ENCODE peak calls at places on chromosomes 13 and 19, in six cellular contexts. One of them, this sample, is unnamed. For H3K4me1, the result is how much of the 10 kb centered on the place peaks cover.

GRCh38 chr19:14475251-14476073 is at the start of gene PTGER1:
- DNase-seq in ovary: no peak
- DNase-seq in body of pancreas: no peak
- DNase-seq in cardiac muscle cell: peak
- DNase-seq in fibroblast of lung: peak
- DNase-seq in left ventricle myocardium inferior: no peak
- DNase-seq in this sample: no peak

GRCh38 chr13:32025730-32026129 is 5.8 kb upstream of the FRY start:
- DNase-seq in ovary: no peak
- DNase-seq in body of pancreas: no peak
- DNase-seq in cardiac muscle cell: no peak
- DNase-seq in fibroblast of lung: no peak
- DNase-seq in left ventricle myocardium inferior: no peak
- DNase-seq in this sample: no peak

GRCh38 chr13:89899302-89900103 is 1448.0 kb upstream of the MIR17HG start:
- DNase-seq in ovary: no peak
- DNase-seq in body of pancreas: no peak
- DNase-seq in cardiac muscle cell: no peak
- DNase-seq in fibroblast of lung: no peak
- DNase-seq in left ventricle myocardium inferior: no peak
- DNase-seq in this sample: no peak

GRCh38 chr19:42528354-42529247 is at the start of gene CEACAM1:
- DNase-seq in ovary: no peak
- DNase-seq in body of pancreas: peak
- DNase-seq in cardiac muscle cell: no peak
- DNase-seq in fibroblast of lung: no peak
- DNase-seq in left ventricle myocardium inferior: no peak
- DNase-seq in this sample: no peak

GRCh38 chr13:108963276-108963810 is 333.9 kb downstream of the MYO16 start:
- DNase-seq in ovary: no peak
- DNase-seq in body of pancreas: no peak
- DNase-seq in cardiac muscle cell: no peak
- DNase-seq in fibroblast of lung: no peak
- DNase-seq in left ventricle myocardium inferior: no peak
- DNase-seq in this sample: no peak

GRCh38 chr19:51005248-51005647 is 3.8 kb upstream of the KLK8 start:
- DNase-seq in ovary: no peak
- DNase-seq in body of pancreas: no peak
- DNase-seq in cardiac muscle cell: no peak
- DNase-seq in fibroblast of lung: no peak
- DNase-seq in left ventricle myocardium inferior: no peak
- DNase-seq in this sample: no peak

GRCh38 chr19:16970821-16971220 is 55.8 kb downstream of the CPAMD8 start:
- DNase-seq in ovary: no peak
- DNase-seq in body of pancreas: no peak
- DNase-seq in cardiac muscle cell: no peak
- DNase-seq in fibroblast of lung: no peak
- DNase-seq in left ventricle myocardium inferior: no peak
- DNase-seq in this sample: no peak

GRCh38 chr13:77509221-77509620 is 26.3 kb upstream of the SCEL start:
- DNase-seq in ovary: no peak
- DNase-seq in body of pancreas: no peak
- DNase-seq in cardiac muscle cell: no peak
- DNase-seq in fibroblast of lung: peak
- DNase-seq in left ventricle myocardium inferior: no peak
- DNase-seq in this sample: no peak

GRCh38 chr13:49625392-49626137 is 2.7 kb upstream of the ARL11 start:
- DNase-seq in ovary: peak
- DNase-seq in body of pancreas: peak
- DNase-seq in cardiac muscle cell: no peak
- DNase-seq in fibroblast of lung: no peak
- DNase-seq in left ventricle myocardium inferior: peak
- DNase-seq in this sample: no peak

GRCh38 chr19:19554074-19555023 is 16.3 kb downstream of the CILP2 start:
- DNase-seq in ovary: no peak
- DNase-seq in body of pancreas: peak
- DNase-seq in cardiac muscle cell: peak
- DNase-seq in fibroblast of lung: peak
- DNase-seq in left ventricle myocardium inferior: peak
- DNase-seq in this sample: no peak

GRCh38 chr13:34467450-34468083 is 474.5 kb upstream of the NBEA start:
- DNase-seq in ovary: no peak
- DNase-seq in body of pancreas: no peak
- DNase-seq in cardiac muscle cell: no peak
- DNase-seq in fibroblast of lung: no peak
- DNase-seq in left ventricle myocardium inferior: no peak
- DNase-seq in this sample: no peak

GRCh38 chr13:53854321-53854720 is 825.7 kb downstream of the OLFM4 start:
- DNase-seq in ovary: no peak
- DNase-seq in body of pancreas: no peak
- DNase-seq in cardiac muscle cell: no peak
- DNase-seq in fibroblast of lung: no peak
- DNase-seq in left ventricle myocardium inferior: no peak
- DNase-seq in this sample: no peak

GRCh38 chr13:76792680-76793334 is 93.4 kb downstream of the KCTD12 start:
- DNase-seq in ovary: peak
- DNase-seq in body of pancreas: peak
- DNase-seq in cardiac muscle cell: no peak
- DNase-seq in fibroblast of lung: peak
- DNase-seq in left ventricle myocardium inferior: no peak
- DNase-seq in this sample: no peak

GRCh38 chr19:29841559-29842367 is 30.0 kb downstream of the CCNE1 start:
- DNase-seq in ovary: no peak
- DNase-seq in body of pancreas: no peak
- DNase-seq in cardiac muscle cell: peak
- DNase-seq in fibroblast of lung: peak
- DNase-seq in left ventricle myocardium inferior: no peak
- DNase-seq in this sample: no peak

GRCh38 chr13:48273346-48273745 is 30.2 kb upstream of the RB1 start:
- DNase-seq in ovary: no peak
- DNase-seq in body of pancreas: no peak
- DNase-seq in cardiac muscle cell: no peak
- DNase-seq in fibroblast of lung: no peak
- DNase-seq in left ventricle myocardium inferior: no peak
- DNase-seq in this sample: no peak

GRCh38 chr19:54653181-54653809 is 9.5 kb upstream of the LILRB4 start:
- DNase-seq in ovary: no peak
- DNase-seq in body of pancreas: no peak
- DNase-seq in cardiac muscle cell: no peak
- DNase-seq in fibroblast of lung: peak
- DNase-seq in left ventricle myocardium inferior: no peak
- DNase-seq in this sample: no peak

GRCh38 chr13:44800626-44801025 is 188.6 kb downstream of the NUFIP1 start:
- DNase-seq in ovary: no peak
- DNase-seq in body of pancreas: no peak
- DNase-seq in cardiac muscle cell: peak
- DNase-seq in fibroblast of lung: no peak
- DNase-seq in left ventricle myocardium inferior: no peak
- DNase-seq in this sample: no peak

GRCh38 chr13:66859934-66860867 is 369.9 kb downstream of the PCDH9 start:
- DNase-seq in ovary: no peak
- DNase-seq in body of pancreas: no peak
- DNase-seq in cardiac muscle cell: peak
- DNase-seq in fibroblast of lung: no peak
- DNase-seq in left ventricle myocardium inferior: no peak
- DNase-seq in this sample: no peak

GRCh38 chr13:103640617-103641016 is 574.4 kb upstream of the SLC10A2 start:
- DNase-seq in ovary: no peak
- DNase-seq in body of pancreas: no peak
- DNase-seq in cardiac muscle cell: no peak
- DNase-seq in fibroblast of lung: no peak
- DNase-seq in left ventricle myocardium inferior: no peak
- DNase-seq in this sample: no peak

GRCh38 chr13:80251403-80251802 is 89.5 kb downstream of the SPRY2 start:
- DNase-seq in ovary: no peak
- DNase-seq in body of pancreas: no peak
- DNase-seq in cardiac muscle cell: peak
- DNase-seq in fibroblast of lung: peak
- DNase-seq in left ventricle myocardium inferior: no peak
- DNase-seq in this sample: no peak

GRCh38 chr13:71285700-71286099 is 581.3 kb downstream of the DACH1 start:
- DNase-seq in ovary: no peak
- DNase-seq in body of pancreas: no peak
- DNase-seq in cardiac muscle cell: no peak
- DNase-seq in fibroblast of lung: no peak
- DNase-seq in left ventricle myocardium inferior: no peak
- DNase-seq in this sample: no peak

GRCh38 chr19:43124360-43124759 is 41.9 kb upstream of the PSG2 start:
- DNase-seq in ovary: no peak
- DNase-seq in body of pancreas: no peak
- DNase-seq in cardiac muscle cell: no peak
- DNase-seq in fibroblast of lung: no peak
- DNase-seq in left ventricle myocardium inferior: no peak
- DNase-seq in this sample: no peak

GRCh38 chr19:18349524-18350128 is 9.2 kb downstream of the PGPEP1 start:
- DNase-seq in ovary: peak
- DNase-seq in body of pancreas: peak
- DNase-seq in cardiac muscle cell: peak
- DNase-seq in fibroblast of lung: peak
- DNase-seq in left ventricle myocardium inferior: no peak
- DNase-seq in this sample: no peak

GRCh38 chr19:19866599-19867248 is 1.0 kb downstream of the ZNF253 start:
- DNase-seq in ovary: no peak
- DNase-seq in body of pancreas: peak
- DNase-seq in cardiac muscle cell: peak
- DNase-seq in fibroblast of lung: peak
- DNase-seq in left ventricle myocardium inferior: no peak
- DNase-seq in this sample: peak

GRCh38 chr19:2150794-2151338 is 500 bp downstream of the AP3D1 start:
- DNase-seq in ovary: no peak
- DNase-seq in body of pancreas: no peak
- DNase-seq in cardiac muscle cell: no peak
- DNase-seq in fibroblast of lung: no peak
- DNase-seq in left ventricle myocardium inferior: no peak
- DNase-seq in this sample: no peak

GRCh38 chr13:100540621-100541020 is 48.0 kb downstream of the GGACT start:
- DNase-seq in ovary: no peak
- DNase-seq in body of pancreas: no peak
- DNase-seq in cardiac muscle cell: no peak
- DNase-seq in fibroblast of lung: no peak
- DNase-seq in left ventricle myocardium inferior: no peak
- DNase-seq in this sample: no peak
- H3K4me1 ChIP-seq in ovary: under half
- H3K4me1 ChIP-seq in body of pancreas: under half
- H3K4me1 ChIP-seq in cardiac muscle cell: under half
- H3K4me1 ChIP-seq in fibroblast of lung: under half
- H3K4me1 ChIP-seq in left ventricle myocardium inferior: under half
- H3K4me1 ChIP-seq in this sample: under half

GRCh38 chr13:114026128-114026880 is 52.4 kb upstream of the C13orf46 start:
- DNase-seq in ovary: no peak
- DNase-seq in body of pancreas: no peak
- DNase-seq in cardiac muscle cell: no peak
- DNase-seq in fibroblast of lung: no peak
- DNase-seq in left ventricle myocardium inferior: no peak
- DNase-seq in this sample: no peak

GRCh38 chr13:114023716-114024602 is 50.1 kb upstream of the C13orf46 start:
- DNase-seq in ovary: no peak
- DNase-seq in body of pancreas: no peak
- DNase-seq in cardiac muscle cell: no peak
- DNase-seq in fibroblast of lung: no peak
- DNase-seq in left ventricle myocardium inferior: no peak
- DNase-seq in this sample: no peak

GRCh38 chr13:114027046-114027760 is 53.3 kb upstream of the C13orf46 start:
- DNase-seq in ovary: peak
- DNase-seq in body of pancreas: no peak
- DNase-seq in cardiac muscle cell: no peak
- DNase-seq in fibroblast of lung: peak
- DNase-seq in left ventricle myocardium inferior: peak
- DNase-seq in this sample: no peak

GRCh38 chr13:114024603-114025431 is 50.9 kb upstream of the C13orf46 start:
- DNase-seq in ovary: no peak
- DNase-seq in body of pancreas: no peak
- DNase-seq in cardiac muscle cell: no peak
- DNase-seq in fibroblast of lung: no peak
- DNase-seq in left ventricle myocardium inferior: no peak
- DNase-seq in this sample: no peak

DNA sequence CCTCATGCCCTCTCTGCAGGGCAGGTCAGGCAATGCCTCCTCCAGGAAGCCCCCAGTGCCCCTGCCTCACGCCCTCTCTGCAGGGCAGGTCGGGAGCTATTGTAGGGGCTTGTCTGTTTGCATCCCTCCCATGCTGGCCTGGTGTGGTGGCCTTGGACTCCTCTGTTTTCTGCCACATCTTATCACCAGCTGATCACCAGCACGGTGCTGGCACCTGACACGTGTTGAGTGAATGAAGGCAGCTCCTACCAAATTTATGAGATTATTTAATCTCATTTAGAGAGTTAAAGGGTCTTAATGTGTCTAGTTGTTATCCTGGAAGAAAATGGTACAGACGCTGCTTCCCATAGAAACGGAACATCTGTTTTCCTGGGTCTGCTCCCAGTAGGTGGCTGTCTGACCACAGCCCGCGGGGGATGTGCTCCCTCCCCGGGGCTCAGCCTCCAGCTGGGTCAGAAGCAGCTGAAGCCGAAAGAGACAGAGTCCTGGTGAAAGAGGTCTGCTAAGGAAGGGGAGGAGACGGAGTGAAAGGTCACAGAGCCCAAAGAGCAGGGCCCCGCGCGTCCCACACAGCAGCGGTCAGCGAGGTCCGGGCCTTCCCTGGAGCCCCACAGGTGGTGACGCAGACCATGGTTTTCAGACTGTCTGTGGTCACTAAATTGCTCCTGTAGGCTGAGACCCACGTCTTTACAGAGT is 51.7 kb upstream of the C13orf46 start:
- DNase-seq in ovary: peak
- DNase-seq in body of pancreas: no peak
- DNase-seq in cardiac muscle cell: peak
- DNase-seq in fibroblast of lung: peak
- DNase-seq in left ventricle myocardium inferior: no peak
- DNase-seq in this sample: no peak
- H3K4me1 ChIP-seq in ovary: under half
- H3K4me1 ChIP-seq in body of pancreas: under half
- H3K4me1 ChIP-seq in cardiac muscle cell: under half
- H3K4me1 ChIP-seq in fibroblast of lung: under half
- H3K4me1 ChIP-seq in left ventricle myocardium inferior: under half
- H3K4me1 ChIP-seq in this sample: under half

GRCh38 chr13:41006951-41007350 is 12.2 kb downstream of the ELF1 start:
- DNase-seq in ovary: no peak
- DNase-seq in body of pancreas: no peak
- DNase-seq in cardiac muscle cell: no peak
- DNase-seq in fibroblast of lung: no peak
- DNase-seq in left ventricle myocardium inferior: no peak
- DNase-seq in this sample: no peak
- H3K4me1 ChIP-seq in ovary: under half
- H3K4me1 ChIP-seq in body of pancreas: half or more
- H3K4me1 ChIP-seq in cardiac muscle cell: under half
- H3K4me1 ChIP-seq in fibroblast of lung: under half
- H3K4me1 ChIP-seq in left ventricle myocardium inferior: half or more
- H3K4me1 ChIP-seq in this sample: under half

DNA sequence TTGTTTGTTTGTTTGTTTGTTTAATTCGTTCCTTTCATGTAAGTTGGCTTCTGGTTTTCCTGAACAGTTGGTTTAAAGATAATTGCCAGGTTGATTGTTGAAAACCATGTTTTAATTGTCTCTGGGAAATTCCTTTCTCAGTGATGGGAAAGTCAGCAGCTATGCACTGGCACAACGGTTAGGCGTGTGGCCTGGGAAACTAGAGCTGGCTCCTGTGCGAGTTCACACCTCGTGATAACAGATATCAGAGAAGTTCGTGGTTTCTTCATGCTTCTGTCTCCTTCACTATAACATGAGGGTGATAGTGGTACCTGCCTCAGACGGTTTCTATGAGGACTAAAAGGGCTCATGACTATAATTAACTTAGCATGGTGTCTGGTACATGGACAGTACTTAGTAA is 153.5 kb downstream of the STK24 start:
- DNase-seq in ovary: no peak
- DNase-seq in body of pancreas: peak
- DNase-seq in cardiac muscle cell: no peak
- DNase-seq in fibroblast of lung: no peak
- DNase-seq in left ventricle myocardium inferior: no peak
- DNase-seq in this sample: no peak
- H3K4me1 ChIP-seq in ovary: under half
- H3K4me1 ChIP-seq in body of pancreas: under half
- H3K4me1 ChIP-seq in cardiac muscle cell: under half
- H3K4me1 ChIP-seq in fibroblast of lung: under half
- H3K4me1 ChIP-seq in left ventricle myocardium inferior: under half
- H3K4me1 ChIP-seq in this sample: under half